ENCODE peak calls at places on chromosomes 11 and 22, in four cellular contexts. J is activated CD8-positive, alpha-beta memory T cell treated with anti-CD3 and anti-CD28 coated beads, Interleukin-2, amount 50 U/mL, for 4 hours; Y is germinal center; U is tibial nerve. L is an unnamed sample.

GRCh38 chr11:69468911-69469885 is 12.3 kb upstream of the LINC01488 start:
- DNase-seq in J (no peak), Y (no peak), U (no peak), L (no peak)

GRCh38 chr11:122998727-122999370 is 17.2 kb upstream of the BSX start:
- DNase-seq in J (no peak), Y (no peak), U (no peak), L (no peak)

GRCh38 chr11:13128381-13128780 is 119.3 kb downstream of the RASSF10 start:
- DNase-seq in J (no peak), Y (no peak), U (no peak), L (no peak)

GRCh38 chr11:106642331-106642730 is 375.9 kb downstream of the GUCY1A2 start:
- DNase-seq in J (no peak), Y (no peak), U (no peak), L (no peak)

GRCh38 chr22:43945632-43946390 is 9.4 kb upstream of the SAMM50 start:
- DNase-seq in J (peak), Y (peak), U (peak), L (peak)

GRCh38 chr11:10604340-10604748 is 35.9 kb upstream of the LYVE1 start:
- DNase-seq in J (no peak), Y (no peak), U (peak), L (peak)

GRCh38 chr11:45082744-45083543 is 63.5 kb upstream of the PRDM11 start:
- DNase-seq in J (no peak), Y (peak), U (no peak), L (peak)

GRCh38 chr11:11471196-11471595 is 118.1 kb upstream of the CSNK2A3 start:
- DNase-seq in J (no peak), Y (no peak), U (no peak), L (no peak)

GRCh38 chr11:77182542-77183420 is 54.7 kb downstream of the MYO7A start:
- DNase-seq in J (no peak), Y (no peak), U (no peak), L (no peak)

GRCh38 chr11:126359431-126360048 is 4.1 kb downstream of the ST3GAL4 start:
- DNase-seq in J (no peak), Y (no peak), U (peak), L (no peak)

GRCh38 chr11:22539851-22540376 is 85.7 kb downstream of the FANCF start:
- DNase-seq in J (no peak), Y (no peak), U (peak), L (no peak)

GRCh38 chr11:132402056-132402684 is 1031.8 kb downstream of the NTM start:
- DNase-seq in J (no peak), Y (no peak), U (no peak), L (no peak)

GRCh38 chr11:30889116-30889765 is 303.1 kb upstream of the MPPED2 start:
- DNase-seq in J (no peak), Y (no peak), U (no peak), L (no peak)

GRCh38 chr11:54927704-54928103 is 221.1 kb downstream of the OR4A5 start:
- DNase-seq in J (no peak), Y (no peak), U (no peak), L (no peak)

GRCh38 chr11:76729214-76729613 is 53.9 kb upstream of the TSKU start:
- DNase-seq in J (no peak), Y (no peak), U (no peak), L (no peak)

GRCh38 chr22:34877506-34877905 is 188.5 kb upstream of the ISX start:
- DNase-seq in J (no peak), Y (no peak), U (no peak), L (no peak)

GRCh38 chr22:40176921-40177737 is 596 bp upstream of the TNRC6B start:
- DNase-seq in J (peak), Y (no peak), U (peak), L (peak)

GRCh38 chr11:112172362-112172994 is 2.8 kb upstream of the BCO2 start:
- DNase-seq in J (no peak), Y (no peak), U (no peak), L (no peak)

GRCh38 chr11:68312780-68313573 is 586 bp downstream of the LRP5 start:
- DNase-seq in J (peak), Y (peak), U (no peak), L (no peak)

GRCh38 chr11:88552377-88553029 is 215.0 kb upstream of the CTSC start:
- DNase-seq in J (peak), Y (peak), U (no peak), L (no peak)

GRCh38 chr11:59141673-59142460 is 789 bp upstream of the FAM111A start:
- DNase-seq in J (no peak), Y (no peak), U (no peak), L (no peak)

GRCh38 chr11:74233683-74234082 is 62.6 kb downstream of the PPME1 start:
- DNase-seq in J (no peak), Y (no peak), U (no peak), L (no peak)

GRCh38 chr22:30235687-30236170 is 10.8 kb downstream of the LIF start:
- DNase-seq in J (no peak), Y (no peak), U (no peak), L (no peak)

GRCh38 chr22:18050065-18050464 is 25.7 kb upstream of the MICAL3 start:
- DNase-seq in J (no peak), Y (no peak), U (no peak), L (no peak)

GRCh38 chr22:24289781-24290181 is 19.1 kb downstream of the SPECC1L start:
- DNase-seq in J (no peak), Y (no peak), U (no peak), L (no peak)

GRCh38 chr22:33357894-33358440 is 299.8 kb upstream of the SYN3 start:
- DNase-seq in J (no peak), Y (no peak), U (no peak), L (no peak)

GRCh38 chr11:70477607-70478006 is 79.3 kb downstream of the CTTN start:
- DNase-seq in J (no peak), Y (no peak), U (no peak), L (no peak)

GRCh38 chr11:63747006-63747405 is 21.6 kb downstream of the ZFTA start:
- DNase-seq in J (no peak), Y (no peak), U (no peak), L (no peak)

GRCh38 chr11:72789493-72790131 is 4.2 kb downstream of the STARD10 start:
- DNase-seq in J (no peak), Y (no peak), U (no peak), L (no peak)

GRCh38 chr11:131423715-131424114 is 53.3 kb downstream of the NTM start:
- DNase-seq in J (no peak), Y (no peak), U (no peak), L (no peak)

GRCh38 chr22:35155403-35156025 is 89.6 kb downstream of the ISX start:
- DNase-seq in J (no peak), Y (no peak), U (no peak), L (no peak)

GRCh38 chr11:33291004-33291777 is 34.0 kb downstream of the HIPK3 start:
- DNase-seq in J (no peak), Y (peak), U (no peak), L (no peak)

GRCh38 chr11:69479591-69480271 is 1.7 kb upstream of the LINC01488 start:
- DNase-seq in J (no peak), Y (no peak), U (no peak), L (no peak)

GRCh38 chr11:73186294-73186850 is 31.7 kb upstream of the P2RY2 start:
- DNase-seq in J (no peak), Y (no peak), U (no peak), L (peak)

GRCh38 chr22:38832005-38832978 is 11.5 kb downstream of the NPTXR start:
- DNase-seq in J (no peak), Y (no peak), U (no peak), L (no peak)

GRCh38 chr22:40491990-40492631 is 121.7 kb downstream of the SGSM3 start:
- DNase-seq in J (no peak), Y (peak), U (no peak), L (peak)

GRCh38 chr11:12285106-12285505 is 92.3 kb upstream of the PARVA start:
- DNase-seq in J (no peak), Y (no peak), U (peak), L (no peak)